ENCODE peak calls at places on chromosomes 3 and 15, in seven cellular contexts. P is tibial artery, Y is A549, R is cardiac muscle cell, J is HFF-Myc, O is fibroblast of lung, I is lower lobe of right lung. F is an unnamed sample.

GRCh38 chr3:14989943-14990753 is 42.8 kb downstream of the NR2C2 start:
- DNase-seq in P (no peak), Y (peak), R (peak), J (no peak), O (peak), I (no peak), F (no peak)

GRCh38 chr3:132561003-132561402 is 36.1 kb upstream of the ACKR4 start:
- DNase-seq in P (no peak), Y (no peak), R (no peak), J (no peak), O (no peak), I (no peak), F (no peak)

GRCh38 chr3:100136921-100137320 is 22.6 kb upstream of the FILIP1L start:
- DNase-seq in P (peak), Y (no peak), R (no peak), J (no peak), O (no peak), I (no peak), F (no peak)

GRCh38 chr3:181534881-181535280 is 176.8 kb upstream of the SOX2 start:
- DNase-seq in P (no peak), Y (no peak), R (no peak), J (no peak), O (peak), I (no peak), F (no peak)

GRCh38 chr3:159911011-159911663 is 77.5 kb upstream of the IL12A start:
- DNase-seq in P (no peak), Y (no peak), R (no peak), J (no peak), O (no peak), I (no peak), F (no peak)

GRCh38 chr15:64905941-64906340 is 5.8 kb upstream of the ANKDD1A start:
- DNase-seq in P (no peak), Y (no peak), R (no peak), J (no peak), O (no peak), I (no peak), F (no peak)

GRCh38 chr3:182979719-182980191 is 583 bp downstream of the DCUN1D1 start:
- DNase-seq in P (peak), Y (peak), R (peak), J (no peak), O (peak), I (peak), F (peak)

GRCh38 chr3:158430448-158430847 is 140.5 kb upstream of the MLF1 start:
- DNase-seq in P (no peak), Y (no peak), R (no peak), J (no peak), O (peak), I (no peak), F (no peak)

GRCh38 chr3:112582242-112582874 is 20.5 kb downstream of the SLC35A5 start:
- DNase-seq in P (no peak), Y (peak), R (peak), J (no peak), O (peak), I (no peak), F (no peak)

DNA sequence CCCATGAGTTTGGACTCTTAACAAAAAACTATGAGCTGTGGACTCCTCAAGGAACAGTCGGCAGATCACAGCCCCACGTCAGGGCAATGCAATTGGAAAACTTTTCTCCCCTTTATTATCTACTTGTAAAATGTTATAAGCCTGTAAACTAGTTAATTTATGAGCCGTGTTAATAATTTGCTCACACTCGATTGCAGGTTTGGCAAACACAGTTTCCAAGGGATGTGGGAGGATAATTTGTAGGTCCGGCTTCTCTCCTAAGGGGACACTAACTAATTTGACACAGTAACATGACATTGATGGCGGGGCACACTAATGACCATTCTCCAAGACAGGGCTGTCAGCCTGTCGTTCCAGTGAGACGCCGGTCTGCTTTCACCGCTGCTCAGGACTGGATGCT is 222.2 kb downstream of the FOXP1 start:
- DNase-seq in P (no peak), Y (no peak), R (no peak), J (no peak), O (no peak), I (no peak), F (no peak)
- H3K4me3 ChIP-seq in P (no peak), Y (no peak), R (no peak), J (no peak), O (no peak), I (no peak), F (no peak)

GRCh38 chr3:20739814-20740213 is 553.8 kb upstream of the SGO1 start:
- DNase-seq in P (no peak), Y (no peak), R (peak), J (no peak), O (no peak), I (no peak), F (no peak)
- TF ChIP-seq CTCF in P (no peak), Y (no peak), R (peak), J (no peak), O (no peak), I (no peak), F (no peak)

GRCh38 chr3:195154793-195155535 is 116.0 kb downstream of the XXYLT1 start:
- DNase-seq in P (peak), Y (no peak), R (peak), J (peak), O (peak), I (peak), F (peak)
- H3K4me3 ChIP-seq in P (no peak), Y (no peak), R (no peak), J (no peak), O (peak), I (no peak), F (no peak)

DNA sequence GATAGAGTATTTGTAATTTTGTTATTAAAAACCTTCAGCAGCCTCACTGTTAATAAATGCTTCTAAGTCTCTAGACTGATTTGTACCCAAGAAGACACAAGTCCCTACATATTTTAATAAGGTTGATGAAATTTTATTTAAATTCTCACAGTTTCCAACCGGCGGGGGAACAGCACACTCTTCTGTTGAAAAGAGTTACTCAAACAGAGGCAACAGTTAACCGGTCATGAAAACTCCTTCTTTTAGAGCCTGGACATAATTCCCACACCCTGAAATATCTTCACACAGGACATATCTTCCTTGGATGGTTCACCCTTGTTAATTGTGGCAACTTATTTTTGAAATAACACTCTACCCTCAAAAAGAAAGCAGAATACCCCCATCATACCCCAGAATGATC is 278.8 kb downstream of the FOXP1 start:
- DNase-seq in P (peak), Y (no peak), R (peak), J (no peak), O (no peak), I (no peak), F (no peak)
- TF ChIP-seq CTCF in P (peak), Y (no peak), R (peak), J (no peak), O (peak), I (no peak), F (peak)

GRCh38 chr3:175606650-175607318 is 747.6 kb downstream of the NAALADL2 start:
- DNase-seq in P (no peak), Y (no peak), R (no peak), J (no peak), O (peak), I (no peak), F (no peak)

GRCh38 chr3:175605851-175606250 is 746.7 kb downstream of the NAALADL2 start:
- DNase-seq in P (no peak), Y (no peak), R (no peak), J (no peak), O (peak), I (no peak), F (no peak)

DNA sequence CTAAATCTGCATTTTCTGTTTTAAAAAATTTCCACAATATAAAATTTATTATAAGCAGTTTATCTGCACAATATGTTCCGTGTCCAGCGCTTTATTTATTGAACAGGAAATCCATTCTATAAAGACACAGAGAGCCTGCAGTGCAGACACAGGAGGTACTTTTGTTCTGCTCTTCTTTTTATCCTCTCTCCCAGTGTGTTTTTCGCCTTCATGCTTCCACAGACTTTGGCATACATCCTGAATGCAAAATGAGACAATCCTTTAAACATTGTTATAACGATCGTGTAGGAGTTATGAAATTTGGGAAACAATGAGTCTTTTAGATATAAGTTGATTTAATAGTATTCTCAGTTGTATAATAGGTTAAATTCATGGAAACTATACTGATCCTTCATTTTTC is 749.2 kb downstream of the NAALADL2 start:
- DNase-seq in P (no peak), Y (no peak), R (no peak), J (no peak), O (no peak), I (no peak), F (no peak)
- H3K4me3 ChIP-seq in P (no peak), Y (no peak), R (no peak), J (no peak), O (no peak), I (no peak), F (peak)

GRCh38 chr15:48861813-48862431 is 16.0 kb upstream of the EID1 start:
- DNase-seq in P (no peak), Y (peak), R (peak), J (peak), O (peak), I (no peak), F (no peak)
- TF ChIP-seq CTCF in P (peak), Y (peak), R (peak), J (peak), O (peak), I (peak), F (peak)

GRCh38 chr15:93485922-93486327 is 396.9 kb upstream of the RGMA start:
- DNase-seq in P (peak), Y (no peak), R (no peak), J (no peak), O (peak), I (no peak), F (peak)
- H3K4me3 ChIP-seq in P (no peak), Y (no peak), R (no peak), J (no peak), O (no peak), I (no peak), F (no peak)

DNA sequence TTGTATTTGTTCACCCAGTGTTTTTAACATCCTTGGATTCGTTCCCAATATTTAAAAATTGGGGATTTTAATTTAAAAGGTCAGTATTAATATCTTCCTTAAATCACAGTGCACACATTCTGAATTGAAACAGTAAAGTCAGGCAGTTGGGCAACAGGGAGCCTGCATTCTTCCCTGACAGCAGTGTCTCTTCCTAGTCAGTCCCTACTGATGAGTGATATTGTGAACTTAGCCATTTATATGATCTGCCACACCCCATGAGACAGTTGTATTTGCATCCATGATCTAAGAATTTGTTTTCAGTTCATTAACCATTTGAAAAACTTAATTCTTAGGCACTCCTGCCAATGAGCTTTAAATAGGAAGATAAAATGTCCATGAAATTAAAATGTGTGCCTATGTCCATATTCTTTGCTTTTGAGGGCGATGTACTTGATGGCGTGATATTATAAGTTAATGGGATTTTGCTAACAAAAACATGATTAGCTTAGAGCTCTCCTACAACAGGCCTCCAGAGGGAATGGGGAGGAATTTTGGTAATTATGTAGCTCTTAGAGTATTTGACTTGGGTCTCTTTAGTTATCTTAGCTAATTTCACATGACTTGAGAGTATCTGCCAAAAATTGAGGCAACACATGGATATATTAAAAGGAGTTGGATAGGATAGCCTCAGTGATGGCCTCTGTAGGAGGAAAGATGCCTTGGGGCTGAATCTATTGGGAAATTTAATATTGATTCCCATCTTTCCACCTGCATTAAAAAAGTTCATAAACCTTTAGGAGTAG is 219.3 kb downstream of the PTPRG start:
- DNase-seq in P (no peak), Y (no peak), R (no peak), J (no peak), O (no peak), I (no peak), F (no peak)
- TF ChIP-seq CTCF in P (no peak), Y (no peak), R (no peak), J (no peak), O (no peak), I (no peak), F (no peak)

GRCh38 chr15:24856397-24857093 is 98.2 kb upstream of the SNRPN start:
- DNase-seq in P (no peak), Y (no peak), R (peak), J (no peak), O (peak), I (no peak), F (no peak)
- H3K4me3 ChIP-seq in P (peak), Y (no peak), R (peak), J (no peak), O (no peak), I (no peak), F (no peak)

GRCh38 chr3:118637866-118638265 is 396.8 kb downstream of the IGSF11 start:
- DNase-seq in P (no peak), Y (peak), R (no peak), J (no peak), O (no peak), I (no peak), F (no peak)

GRCh38 chr3:118641608-118642007 is 393.0 kb downstream of the IGSF11 start:
- DNase-seq in P (no peak), Y (peak), R (peak), J (no peak), O (no peak), I (no peak), F (no peak)

DNA sequence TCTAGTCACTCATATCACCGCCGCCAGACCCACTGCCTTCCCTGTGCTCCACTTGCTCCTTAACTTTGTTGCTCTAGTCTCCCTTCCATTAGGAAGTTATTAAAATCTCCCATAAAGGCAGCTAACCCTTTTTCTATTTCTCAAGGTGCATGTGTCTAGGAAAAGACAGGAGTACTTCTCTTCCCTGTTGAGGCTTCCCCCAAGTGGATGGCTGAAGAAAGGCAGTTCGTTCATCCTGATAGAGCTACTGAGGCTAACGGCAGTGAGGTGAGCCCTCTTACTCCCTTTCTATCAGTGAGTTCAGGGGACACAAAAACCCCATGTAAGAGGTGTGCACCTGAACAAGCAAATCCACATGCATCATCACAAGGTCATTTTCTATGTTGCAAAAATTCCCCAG is 397.8 kb downstream of the IGSF11 start:
- DNase-seq in P (no peak), Y (peak), R (peak), J (no peak), O (no peak), I (no peak), F (no peak)
- TF ChIP-seq CTCF in P (no peak), Y (no peak), R (no peak), J (no peak), O (no peak), I (no peak), F (no peak)